ENCODE peak calls at places on chromosomes 12 and 14, in eight cellular contexts. D, E, T, S, G, N, W and K are unnamed samples. For H4K20me1, the result is how much of the 10 kb centered on the place peaks cover.

GRCh38 chr14:32109676-32110075 is 32.6 kb downstream of the ARHGAP5 start:
- DNase-seq in D (no peak), G (no peak), E (no peak), S (no peak), T (no peak), W (no peak), N (no peak), K (no peak)

GRCh38 chr14:99121027-99121875 is 150.7 kb downstream of the BCL11B start:
- DNase-seq in W (no peak), S (no peak), N (no peak), G (no peak), D (no peak), E (no peak), T (no peak), K (no peak)

GRCh38 chr14:100645200-100645985 is 58.2 kb upstream of the BEGAIN start:
- DNase-seq in S (peak), E (peak), T (peak), G (peak), N (peak), W (peak), D (peak), K (peak)

GRCh38 chr14:60643443-60644402 is 5.6 kb downstream of the SIX1 start:
- DNase-seq in D (peak), G (no peak), S (peak), T (peak), E (no peak), N (no peak), W (no peak), K (no peak)

GRCh38 chr14:101286271-101287018 is 274.9 kb upstream of the DIO3 start:
- DNase-seq in D (peak), T (no peak), G (no peak), S (no peak), E (no peak), W (no peak), N (no peak), K (no peak)

GRCh38 chr12:111607239-111607638 is 8.1 kb upstream of the ATXN2 start:
- DNase-seq in E (no peak), S (no peak), W (no peak), G (no peak), N (no peak), T (peak), D (no peak), K (peak)

GRCh38 chr14:105879867-105880561 is 353.6 kb downstream of the TMEM121 start:
- DNase-seq in E (peak), S (no peak), N (no peak), G (no peak), W (no peak), D (no peak), T (no peak), K (no peak)

GRCh38 chr14:59229653-59230406 is 41.4 kb downstream of the DAAM1 start:
- DNase-seq in D (no peak), N (no peak), E (no peak), W (no peak), S (no peak), G (no peak), T (no peak), K (no peak)

GRCh38 chr12:75747572-75747995 is 236.2 kb upstream of the KRR1 start:
- DNase-seq in S (no peak), D (no peak), N (no peak), G (no peak), T (no peak), W (no peak), E (no peak), K (peak)

GRCh38 chr14:101705733-101706508 is 55.6 kb upstream of the PPP2R5C start:
- DNase-seq in D (peak), N (no peak), T (peak), W (no peak), S (peak), G (peak), E (no peak), K (peak)

GRCh38 chr14:104250175-104250574 is 111.8 kb downstream of the KIF26A start:
- DNase-seq in T (no peak), N (no peak), S (no peak), E (no peak), G (no peak), D (no peak), W (no peak), K (no peak)

GRCh38 chr12:58346032-58346632 is 404.8 kb downstream of the ATP23 start:
- DNase-seq in W (peak), T (peak), S (peak), D (peak), G (peak), N (peak), E (peak), K (peak)

GRCh38 chr14:101185081-101185835 is 281.7 kb upstream of the RTL1 start:
- DNase-seq in S (no peak), T (no peak), W (no peak), G (no peak), E (peak), N (no peak), D (no peak), K (no peak)

GRCh38 chr12:26034371-26035142 is 76.1 kb downstream of the RASSF8 start:
- DNase-seq in T (no peak), D (no peak), G (no peak), S (no peak), W (no peak), E (no peak), N (no peak), K (no peak)

GRCh38 chr12:31369712-31370521 is 44.0 kb upstream of the SINHCAF start:
- DNase-seq in N (no peak), E (no peak), W (no peak), T (peak), S (peak), D (peak), G (no peak), K (no peak)

GRCh38 chr12:50568338-50569155 is 63.8 kb downstream of the DIP2B start:
- DNase-seq in W (no peak), N (no peak), E (no peak), S (no peak), D (no peak), G (no peak), T (no peak), K (no peak)

GRCh38 chr12:16369156-16369555 is 21.7 kb downstream of the MGST1 start:
- DNase-seq in D (no peak), W (no peak), E (no peak), S (no peak), T (no peak), N (no peak), G (no peak), K (peak)

GRCh38 chr14:50067723-50068495 is 48.5 kb downstream of the VCPKMT start:
- DNase-seq in D (no peak), W (peak), G (no peak), S (no peak), N (no peak), T (no peak), E (no peak), K (peak)

GRCh38 chr12:6312529-6313325 is 2.2 kb downstream of the PLEKHG6 start:
- DNase-seq in W (no peak), N (no peak), D (peak), T (peak), G (peak), S (peak), E (no peak), K (peak)

GRCh38 chr12:53481957-53482586 is 17.2 kb downstream of the MAP3K12 start:
- DNase-seq in T (peak), N (peak), G (peak), D (peak), E (peak), S (peak), W (no peak), K (peak)

GRCh38 chr14:94764573-94764972 is 5.3 kb downstream of the GSC start:
- DNase-seq in T (peak), G (no peak), S (no peak), E (no peak), N (no peak), W (no peak), D (no peak), K (no peak)

GRCh38 chr14:97180304-97181200 is 383.4 kb downstream of the VRK1 start:
- DNase-seq in N (no peak), W (peak), D (peak), S (no peak), T (no peak), E (no peak), G (no peak), K (peak)

GRCh38 chr14:87698496-87698895 is 294.5 kb downstream of the GALC start:
- DNase-seq in D (no peak), T (no peak), S (no peak), W (no peak), E (no peak), N (no peak), G (no peak), K (no peak)

GRCh38 chr12:89636054-89636775 is 72.4 kb downstream of the ATP2B1 start:
- DNase-seq in E (no peak), W (no peak), N (no peak), G (no peak), T (no peak), S (no peak), D (no peak), K (peak)
- TF ChIP-seq EZH2phosphoT487 in E (no peak), W (no peak), N (no peak), G (no peak), T (no peak), S (no peak), D (no peak), K (no peak)

GRCh38 chr14:63517354-63517753 is 25.8 kb downstream of the PPP2R5E start:
- DNase-seq in G (no peak), N (no peak), T (no peak), E (no peak), S (no peak), D (no peak), W (no peak), K (no peak)
- TF ChIP-seq CTCF in G (no peak), N (no peak), T (no peak), E (no peak), S (no peak), D (no peak), W (no peak), K (no peak)

GRCh38 chr12:120406080-120406479 is 31.8 kb upstream of the COX6A1 start:
- DNase-seq in E (no peak), S (no peak), N (no peak), T (no peak), W (no peak), G (no peak), D (no peak), K (no peak)
- H4K20me1 ChIP-seq in E (under half), S (under half), N (under half), T (under half), W (under half), G (under half), D (under half), K (under half)

GRCh38 chr12:125949471-125949870 is 884.2 kb downstream of the AACS start:
- DNase-seq in E (no peak), S (no peak), G (no peak), N (no peak), T (no peak), D (no peak), W (no peak), K (no peak)
- TF ChIP-seq EZH2phosphoT487 in E (no peak), S (no peak), G (no peak), N (no peak), T (no peak), D (no peak), W (no peak), K (no peak)

DNA sequence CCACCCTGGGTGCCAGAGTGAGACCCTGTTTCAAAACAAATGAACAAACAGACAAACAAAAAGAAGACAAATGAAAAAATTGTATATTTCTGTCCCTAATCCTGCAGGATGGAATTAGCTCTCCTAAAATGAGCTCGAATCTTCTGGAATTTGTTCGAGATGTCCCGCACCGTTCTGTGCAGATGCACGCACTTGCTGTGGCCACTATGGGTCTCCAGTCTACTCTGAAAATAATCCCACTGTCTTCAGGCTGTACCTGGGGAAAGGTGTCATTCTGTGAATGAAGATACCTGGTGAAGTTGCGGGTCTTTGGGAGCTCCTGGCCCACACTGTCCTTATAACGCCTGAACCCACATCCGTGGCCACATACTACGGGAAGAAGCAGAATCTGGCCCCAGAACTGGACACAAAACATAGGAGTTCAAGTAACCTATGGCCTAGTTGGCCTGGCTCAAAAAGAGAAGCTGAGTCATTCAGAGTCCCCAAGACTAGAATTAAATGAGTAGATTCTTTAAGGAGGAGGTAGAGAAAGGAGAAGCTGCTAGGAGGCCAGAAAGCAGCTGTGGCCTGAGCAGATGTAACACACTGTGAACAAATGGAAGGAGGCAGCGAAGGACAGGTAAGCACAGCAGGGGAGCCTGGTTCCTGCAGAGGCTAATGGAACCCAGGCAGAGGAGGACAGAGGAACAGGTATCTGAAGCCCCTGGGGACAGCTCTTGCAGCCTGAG is 108.6 kb downstream of the FOXN3 start:
- DNase-seq in D (no peak), E (no peak), T (no peak), N (peak), G (no peak), W (no peak), S (no peak), K (peak)
- TF ChIP-seq CTCF in D (no peak), E (no peak), T (no peak), N (peak), G (no peak), W (no peak), S (no peak), K (no peak)

DNA sequence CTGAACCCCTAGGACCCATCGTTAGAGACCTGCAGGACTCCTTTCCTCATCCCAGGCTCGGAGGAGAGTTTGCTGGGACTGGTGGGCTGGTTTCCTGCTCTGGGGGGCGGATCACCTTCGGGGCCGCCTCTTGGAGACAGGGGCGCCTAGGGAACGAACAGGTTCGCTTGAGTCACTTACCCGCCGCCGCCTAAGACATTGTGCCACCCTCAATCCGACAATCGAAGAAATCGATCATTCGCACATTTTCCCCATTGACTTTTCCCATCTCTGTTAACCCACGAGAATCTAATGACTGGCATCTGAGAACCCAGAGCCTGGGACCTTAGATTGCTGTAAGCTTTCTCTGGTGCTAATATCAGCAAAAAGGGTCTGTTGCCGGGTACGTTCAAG is 322 bp downstream of the SLC39A9 start:
- DNase-seq in E (no peak), G (no peak), N (no peak), T (no peak), D (no peak), S (no peak), W (no peak), K (no peak)
- H4K20me1 ChIP-seq in E (half or more), G (under half), N (under half), T (under half), D (under half), S (half or more), W (under half), K (half or more)

GRCh38 chr12:124059752-124060151 is 86.7 kb downstream of the ZNF664 start:
- DNase-seq in N (no peak), W (no peak), D (no peak), G (no peak), E (no peak), S (no peak), T (no peak), K (no peak)

GRCh38 chr12:124053855-124054254 is 80.8 kb downstream of the ZNF664 start:
- DNase-seq in W (peak), T (peak), G (no peak), S (peak), E (peak), N (peak), D (peak), K (peak)

GRCh38 chr12:124055066-124055465 is 82.1 kb downstream of the ZNF664 start:
- DNase-seq in E (no peak), G (no peak), S (no peak), T (no peak), N (no peak), W (no peak), D (no peak), K (no peak)

DNA sequence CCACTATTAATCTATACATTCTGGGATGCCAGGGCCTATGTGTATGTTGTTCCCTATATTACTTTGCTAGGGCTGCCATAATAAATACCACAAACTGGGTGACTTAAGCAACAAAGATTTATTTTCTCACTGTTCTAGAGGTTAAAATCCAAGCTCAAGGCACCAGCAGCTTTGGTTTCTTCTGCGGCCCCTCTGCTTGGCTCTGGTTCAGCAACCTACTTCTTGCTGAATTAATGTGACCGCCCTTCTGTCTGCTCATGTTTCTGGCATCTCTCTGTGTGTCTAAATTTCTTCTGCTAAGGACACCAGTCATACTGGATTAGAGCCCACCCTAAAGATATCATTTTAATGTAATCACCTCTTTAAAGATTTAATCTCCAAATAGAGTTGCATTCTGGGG is 84.7 kb downstream of the ZNF664 start:
- DNase-seq in G (no peak), E (no peak), D (no peak), W (no peak), N (no peak), S (no peak), T (no peak), K (no peak)
- TF ChIP-seq EZH2phosphoT487 in G (no peak), E (no peak), D (no peak), W (no peak), N (no peak), S (no peak), T (no peak), K (no peak)

DNA sequence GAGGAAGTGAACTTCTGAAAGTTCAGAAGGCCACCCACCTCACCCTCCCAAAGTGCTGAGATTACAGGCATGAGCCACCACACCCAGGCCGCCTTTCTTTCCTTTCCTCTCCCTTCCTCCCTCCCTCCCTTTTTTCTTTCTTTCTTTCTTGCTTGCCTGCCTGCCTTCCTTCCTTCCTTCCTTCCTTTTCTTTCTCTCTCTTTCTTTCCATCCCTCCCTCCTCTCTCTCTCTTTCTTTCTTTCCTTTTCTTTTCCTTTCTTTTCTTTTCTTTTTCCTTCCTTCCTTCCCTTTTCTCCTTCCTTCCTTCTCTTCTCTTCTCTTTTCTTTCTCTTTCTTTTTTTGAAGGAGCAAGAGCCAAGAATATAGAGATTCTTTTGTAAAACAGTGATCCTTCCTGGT is 208.3 kb upstream of the HMGA2 start:
- DNase-seq in W (no peak), G (no peak), S (no peak), T (no peak), N (no peak), D (no peak), E (no peak), K (no peak)
- TF ChIP-seq CTCF in W (no peak), G (no peak), S (no peak), T (no peak), N (no peak), D (no peak), E (no peak), K (no peak)